ENCODE peak calls at places on chromosomes 2 and 18, in eight cellular contexts. T is effector memory CD4-positive, alpha-beta T cell; J is M059J; Q is stimulated activated CD8-positive, alpha-beta memory T cell treated with anti-CD3 and anti-CD28 coated beads, Interleukin-7, amount 100 ng/mL, for 24 hours; E is DMS153; X is WTC11; L is CD14-positive monocyte; B is activated naive CD8-positive, alpha-beta T cell treated with anti-CD3 and anti-CD28 coated beads, Interleukin-2, amount 50 U/mL, for 24 hours. N is an unnamed sample.

GRCh38 chr2:43175187-43175490 is 51.3 kb downstream of the ZFP36L2 start:
- DNase-seq in L (no peak), J (peak), B (no peak), T (no peak), E (no peak), X (no peak), Q (no peak), N (no peak)

GRCh38 chr2:127218843-127219715 is 1.0 kb downstream of the CYP27C1 start:
- DNase-seq in T (no peak), E (no peak), J (peak), X (peak), B (no peak), Q (no peak), L (no peak), N (no peak)

GRCh38 chr2:121634354-121635307 is 14.6 kb downstream of the CLASP1 start:
- DNase-seq in X (no peak), B (no peak), E (peak), J (peak), T (no peak), L (no peak), Q (no peak), N (no peak)

GRCh38 chr18:7830468-7830867 is 263.4 kb downstream of the PTPRM start:
- DNase-seq in B (no peak), L (no peak), X (no peak), T (no peak), E (peak), Q (no peak), J (peak), N (no peak)

GRCh38 chr2:238509903-238510302 is 83.2 kb downstream of the ASB1 start:
- DNase-seq in J (no peak), T (no peak), E (no peak), Q (no peak), X (no peak), L (no peak), B (no peak), N (no peak)

GRCh38 chr2:173589604-173590277 is 235.1 kb downstream of the CDCA7 start:
- DNase-seq in B (no peak), J (peak), L (no peak), X (no peak), Q (no peak), T (no peak), E (peak), N (no peak)

GRCh38 chr2:119263656-119264055 is 40.0 kb downstream of the STEAP3 start:
- DNase-seq in E (no peak), J (no peak), Q (no peak), T (no peak), B (no peak), L (no peak), X (no peak), N (peak)

GRCh38 chr2:174623690-174624089 is 26.1 kb upstream of the WIPF1 start:
- DNase-seq in Q (no peak), B (no peak), X (no peak), L (no peak), E (no peak), J (no peak), T (no peak), N (no peak)

GRCh38 chr2:77521482-77521881 is 694 bp downstream of the LRRTM4 start:
- DNase-seq in L (no peak), B (no peak), Q (no peak), X (no peak), J (no peak), E (no peak), T (no peak), N (peak)

GRCh38 chr2:209331291-209331844 is 92.5 kb upstream of the MAP2 start:
- DNase-seq in J (peak), T (no peak), Q (no peak), E (peak), X (no peak), L (no peak), B (no peak), N (no peak)